ENCODE peak calls at places on chromosomes 7 and 10, in ten cellular contexts. One of them, this sample, is unnamed.

GRCh38 chr7:6221340-6222319 is 50.8 kb downstream of the CYTH3 start:
- DNase-seq in stomach: no peak
- DNase-seq in Panc1: no peak
- DNase-seq in HL-60: peak
- DNase-seq in sigmoid colon: no peak
- DNase-seq in breast epithelium: no peak
- DNase-seq in transverse colon: no peak
- DNase-seq in endothelial cell of umbilical vein: no peak
- DNase-seq in HCT116: no peak
- DNase-seq in GM12878: no peak
- DNase-seq in this sample: no peak

GRCh38 chr7:140230517-140230861 is 53.7 kb upstream of the KDM7A start:
- DNase-seq in GM12878: no peak
- DNase-seq in transverse colon: peak
- DNase-seq in HL-60: no peak
- DNase-seq in endothelial cell of umbilical vein: no peak
- DNase-seq in sigmoid colon: no peak
- DNase-seq in breast epithelium: no peak
- DNase-seq in Panc1: no peak
- DNase-seq in stomach: peak
- DNase-seq in HCT116: no peak
- DNase-seq in this sample: peak

GRCh38 chr10:32332299-32332750 is 14.6 kb downstream of the EPC1 start:
- DNase-seq in stomach: no peak
- DNase-seq in HCT116: no peak
- DNase-seq in Panc1: no peak
- DNase-seq in breast epithelium: no peak
- DNase-seq in sigmoid colon: no peak
- DNase-seq in GM12878: peak
- DNase-seq in endothelial cell of umbilical vein: no peak
- DNase-seq in transverse colon: peak
- DNase-seq in HL-60: no peak
- DNase-seq in this sample: no peak

GRCh38 chr7:29865526-29865925 is 59.2 kb downstream of the WIPF3 start:
- DNase-seq in breast epithelium: no peak
- DNase-seq in endothelial cell of umbilical vein: peak
- DNase-seq in stomach: peak
- DNase-seq in Panc1: no peak
- DNase-seq in transverse colon: no peak
- DNase-seq in HL-60: no peak
- DNase-seq in sigmoid colon: no peak
- DNase-seq in HCT116: peak
- DNase-seq in GM12878: no peak
- DNase-seq in this sample: no peak

GRCh38 chr10:72692057-72692891 is at the start of gene MCU:
- DNase-seq in transverse colon: peak
- DNase-seq in HCT116: no peak
- DNase-seq in breast epithelium: peak
- DNase-seq in endothelial cell of umbilical vein: peak
- DNase-seq in stomach: peak
- DNase-seq in HL-60: peak
- DNase-seq in sigmoid colon: peak
- DNase-seq in GM12878: no peak
- DNase-seq in Panc1: no peak
- DNase-seq in this sample: peak

GRCh38 chr7:85608804-85609203 is 421.9 kb upstream of the SEMA3D start:
- DNase-seq in GM12878: no peak
- DNase-seq in breast epithelium: no peak
- DNase-seq in HCT116: no peak
- DNase-seq in transverse colon: no peak
- DNase-seq in endothelial cell of umbilical vein: no peak
- DNase-seq in sigmoid colon: no peak
- DNase-seq in HL-60: no peak
- DNase-seq in Panc1: no peak
- DNase-seq in stomach: no peak
- DNase-seq in this sample: no peak

GRCh38 chr10:60778978-60779668 is 845 bp downstream of the CDK1 start:
- DNase-seq in breast epithelium: no peak
- DNase-seq in endothelial cell of umbilical vein: peak
- DNase-seq in Panc1: no peak
- DNase-seq in HCT116: no peak
- DNase-seq in transverse colon: no peak
- DNase-seq in GM12878: no peak
- DNase-seq in sigmoid colon: no peak
- DNase-seq in stomach: no peak
- DNase-seq in HL-60: no peak
- DNase-seq in this sample: no peak

GRCh38 chr7:112193915-112194502 is 12.2 kb downstream of the DOCK4 start:
- DNase-seq in HCT116: no peak
- DNase-seq in GM12878: no peak
- DNase-seq in HL-60: no peak
- DNase-seq in transverse colon: no peak
- DNase-seq in endothelial cell of umbilical vein: no peak
- DNase-seq in sigmoid colon: no peak
- DNase-seq in Panc1: no peak
- DNase-seq in stomach: no peak
- DNase-seq in breast epithelium: no peak
- DNase-seq in this sample: no peak

GRCh38 chr10:86545097-86545496 is 23.5 kb upstream of the WAPL start:
- DNase-seq in HCT116: no peak
- DNase-seq in breast epithelium: no peak
- DNase-seq in transverse colon: no peak
- DNase-seq in sigmoid colon: no peak
- DNase-seq in stomach: no peak
- DNase-seq in HL-60: no peak
- DNase-seq in GM12878: no peak
- DNase-seq in endothelial cell of umbilical vein: no peak
- DNase-seq in Panc1: no peak
- DNase-seq in this sample: no peak

GRCh38 chr7:28383949-28384348 is 28.4 kb upstream of the CREB5 start:
- DNase-seq in breast epithelium: no peak
- DNase-seq in GM12878: no peak
- DNase-seq in transverse colon: no peak
- DNase-seq in HCT116: no peak
- DNase-seq in HL-60: no peak
- DNase-seq in stomach: no peak
- DNase-seq in Panc1: no peak
- DNase-seq in sigmoid colon: no peak
- DNase-seq in endothelial cell of umbilical vein: no peak
- DNase-seq in this sample: no peak

GRCh38 chr7:24882989-24883631 is 96.9 kb downstream of the OSBPL3 start:
- DNase-seq in GM12878: no peak
- DNase-seq in endothelial cell of umbilical vein: peak
- DNase-seq in HL-60: no peak
- DNase-seq in HCT116: no peak
- DNase-seq in Panc1: no peak
- DNase-seq in breast epithelium: no peak
- DNase-seq in transverse colon: no peak
- DNase-seq in sigmoid colon: peak
- DNase-seq in stomach: no peak
- DNase-seq in this sample: no peak

GRCh38 chr7:22640269-22640668 is 86.7 kb upstream of the IL6 start:
- DNase-seq in HL-60: no peak
- DNase-seq in HCT116: no peak
- DNase-seq in stomach: no peak
- DNase-seq in endothelial cell of umbilical vein: no peak
- DNase-seq in transverse colon: no peak
- DNase-seq in GM12878: peak
- DNase-seq in sigmoid colon: no peak
- DNase-seq in breast epithelium: no peak
- DNase-seq in Panc1: no peak
- DNase-seq in this sample: no peak

GRCh38 chr10:48470115-48470892 is 134.6 kb downstream of the ARHGAP22 start:
- DNase-seq in transverse colon: no peak
- DNase-seq in breast epithelium: no peak
- DNase-seq in sigmoid colon: no peak
- DNase-seq in GM12878: no peak
- DNase-seq in Panc1: no peak
- DNase-seq in endothelial cell of umbilical vein: peak
- DNase-seq in HCT116: no peak
- DNase-seq in stomach: peak
- DNase-seq in HL-60: no peak
- DNase-seq in this sample: no peak

GRCh38 chr7:41887446-41887845 is 184.6 kb upstream of the INHBA start:
- DNase-seq in HL-60: no peak
- DNase-seq in transverse colon: no peak
- DNase-seq in stomach: no peak
- DNase-seq in breast epithelium: no peak
- DNase-seq in GM12878: no peak
- DNase-seq in sigmoid colon: no peak
- DNase-seq in Panc1: no peak
- DNase-seq in HCT116: no peak
- DNase-seq in endothelial cell of umbilical vein: no peak
- DNase-seq in this sample: no peak

GRCh38 chr7:104368006-104368405 is 39.6 kb downstream of the LHFPL3 start:
- DNase-seq in transverse colon: no peak
- DNase-seq in Panc1: no peak
- DNase-seq in sigmoid colon: no peak
- DNase-seq in breast epithelium: no peak
- DNase-seq in endothelial cell of umbilical vein: no peak
- DNase-seq in GM12878: no peak
- DNase-seq in HCT116: no peak
- DNase-seq in stomach: no peak
- DNase-seq in HL-60: no peak
- DNase-seq in this sample: no peak

GRCh38 chr7:212754-213153 is 20.4 kb downstream of the FAM20C start:
- DNase-seq in endothelial cell of umbilical vein: no peak
- DNase-seq in stomach: no peak
- DNase-seq in HL-60: no peak
- DNase-seq in breast epithelium: no peak
- DNase-seq in sigmoid colon: no peak
- DNase-seq in transverse colon: no peak
- DNase-seq in GM12878: no peak
- DNase-seq in HCT116: no peak
- DNase-seq in Panc1: no peak
- DNase-seq in this sample: no peak

GRCh38 chr7:137020351-137020750 is 151.9 kb downstream of the CHRM2 start:
- DNase-seq in Panc1: no peak
- DNase-seq in transverse colon: no peak
- DNase-seq in sigmoid colon: no peak
- DNase-seq in stomach: no peak
- DNase-seq in GM12878: no peak
- DNase-seq in breast epithelium: no peak
- DNase-seq in HCT116: no peak
- DNase-seq in endothelial cell of umbilical vein: no peak
- DNase-seq in HL-60: no peak
- DNase-seq in this sample: no peak

GRCh38 chr7:127838816-127839415 is 186.9 kb downstream of the SND1 start:
- DNase-seq in GM12878: no peak
- DNase-seq in HL-60: no peak
- DNase-seq in endothelial cell of umbilical vein: no peak
- DNase-seq in HCT116: no peak
- DNase-seq in sigmoid colon: peak
- DNase-seq in stomach: no peak
- DNase-seq in breast epithelium: no peak
- DNase-seq in Panc1: no peak
- DNase-seq in transverse colon: no peak
- DNase-seq in this sample: no peak
- H3K4me3 ChIP-seq in GM12878: no peak
- H3K4me3 ChIP-seq in HL-60: no peak
- H3K4me3 ChIP-seq in endothelial cell of umbilical vein: no peak
- H3K4me3 ChIP-seq in HCT116: no peak
- H3K4me3 ChIP-seq in sigmoid colon: peak
- H3K4me3 ChIP-seq in stomach: no peak
- H3K4me3 ChIP-seq in breast epithelium: no peak
- H3K4me3 ChIP-seq in Panc1: no peak
- H3K4me3 ChIP-seq in transverse colon: no peak
- H3K4me3 ChIP-seq in this sample: no peak

GRCh38 chr7:90661290-90662151 is 65.4 kb downstream of the CDK14 start:
- DNase-seq in sigmoid colon: no peak
- DNase-seq in breast epithelium: no peak
- DNase-seq in transverse colon: no peak
- DNase-seq in HL-60: no peak
- DNase-seq in GM12878: no peak
- DNase-seq in Panc1: no peak
- DNase-seq in HCT116: no peak
- DNase-seq in stomach: no peak
- DNase-seq in endothelial cell of umbilical vein: no peak
- DNase-seq in this sample: no peak
- H3K27ac ChIP-seq in sigmoid colon: no peak
- H3K27ac ChIP-seq in breast epithelium: peak
- H3K27ac ChIP-seq in transverse colon: no peak
- H3K27ac ChIP-seq in HL-60: no peak
- H3K27ac ChIP-seq in GM12878: peak
- H3K27ac ChIP-seq in Panc1: no peak
- H3K27ac ChIP-seq in HCT116: no peak
- H3K27ac ChIP-seq in stomach: no peak
- H3K27ac ChIP-seq in endothelial cell of umbilical vein: no peak
- H3K27ac ChIP-seq in this sample: no peak

GRCh38 chr10:11895598-11895997 is 72.4 kb downstream of the PROSER2 start:
- DNase-seq in transverse colon: no peak
- DNase-seq in breast epithelium: no peak
- DNase-seq in sigmoid colon: no peak
- DNase-seq in stomach: no peak
- DNase-seq in Panc1: no peak
- DNase-seq in GM12878: no peak
- DNase-seq in endothelial cell of umbilical vein: no peak
- DNase-seq in HL-60: no peak
- DNase-seq in HCT116: no peak
- DNase-seq in this sample: no peak

GRCh38 chr10:11898033-11898371 is 74.8 kb downstream of the PROSER2 start:
- DNase-seq in Panc1: no peak
- DNase-seq in breast epithelium: no peak
- DNase-seq in stomach: no peak
- DNase-seq in endothelial cell of umbilical vein: no peak
- DNase-seq in transverse colon: no peak
- DNase-seq in HL-60: no peak
- DNase-seq in sigmoid colon: no peak
- DNase-seq in GM12878: no peak
- DNase-seq in HCT116: no peak
- DNase-seq in this sample: no peak

GRCh38 chr10:11898372-11899066 is 75.4 kb downstream of the PROSER2 start:
- DNase-seq in breast epithelium: peak
- DNase-seq in endothelial cell of umbilical vein: no peak
- DNase-seq in HCT116: peak
- DNase-seq in stomach: peak
- DNase-seq in Panc1: no peak
- DNase-seq in HL-60: no peak
- DNase-seq in GM12878: no peak
- DNase-seq in sigmoid colon: peak
- DNase-seq in transverse colon: no peak
- DNase-seq in this sample: peak

GRCh38 chr10:11895108-11895466 is 71.9 kb downstream of the PROSER2 start:
- DNase-seq in transverse colon: no peak
- DNase-seq in endothelial cell of umbilical vein: no peak
- DNase-seq in breast epithelium: no peak
- DNase-seq in HCT116: no peak
- DNase-seq in GM12878: no peak
- DNase-seq in stomach: no peak
- DNase-seq in sigmoid colon: no peak
- DNase-seq in Panc1: no peak
- DNase-seq in HL-60: no peak
- DNase-seq in this sample: no peak

GRCh38 chr10:11896549-11897200 is 73.5 kb downstream of the PROSER2 start:
- DNase-seq in stomach: no peak
- DNase-seq in Panc1: no peak
- DNase-seq in endothelial cell of umbilical vein: no peak
- DNase-seq in transverse colon: no peak
- DNase-seq in HL-60: no peak
- DNase-seq in HCT116: no peak
- DNase-seq in breast epithelium: no peak
- DNase-seq in sigmoid colon: peak
- DNase-seq in GM12878: no peak
- DNase-seq in this sample: no peak
- TF ChIP-seq POLR2AphosphoS5 in stomach: no peak
- TF ChIP-seq POLR2AphosphoS5 in Panc1: no peak
- TF ChIP-seq POLR2AphosphoS5 in endothelial cell of umbilical vein: no peak
- TF ChIP-seq POLR2AphosphoS5 in transverse colon: no peak
- TF ChIP-seq POLR2AphosphoS5 in HL-60: no peak
- TF ChIP-seq POLR2AphosphoS5 in HCT116: no peak
- TF ChIP-seq POLR2AphosphoS5 in breast epithelium: no peak
- TF ChIP-seq POLR2AphosphoS5 in sigmoid colon: no peak
- TF ChIP-seq POLR2AphosphoS5 in GM12878: no peak
- TF ChIP-seq POLR2AphosphoS5 in this sample: no peak

GRCh38 chr10:1715821-1716220 is 21.5 kb downstream of the ADARB2 start:
- DNase-seq in transverse colon: peak
- DNase-seq in HL-60: no peak
- DNase-seq in HCT116: no peak
- DNase-seq in GM12878: peak
- DNase-seq in breast epithelium: no peak
- DNase-seq in sigmoid colon: no peak
- DNase-seq in stomach: peak
- DNase-seq in Panc1: peak
- DNase-seq in endothelial cell of umbilical vein: no peak
- DNase-seq in this sample: peak
- H3K4me3 ChIP-seq in transverse colon: no peak
- H3K4me3 ChIP-seq in HL-60: no peak
- H3K4me3 ChIP-seq in HCT116: no peak
- H3K4me3 ChIP-seq in GM12878: no peak
- H3K4me3 ChIP-seq in breast epithelium: no peak
- H3K4me3 ChIP-seq in sigmoid colon: no peak
- H3K4me3 ChIP-seq in stomach: no peak
- H3K4me3 ChIP-seq in Panc1: peak
- H3K4me3 ChIP-seq in endothelial cell of umbilical vein: no peak
- H3K4me3 ChIP-seq in this sample: no peak

This sample was measured in prostate gland.